ENCODE peak calls at places on chromosomes 3 and 15, in nine cellular contexts. D is IMR-90, L is uterus, U is endothelial cell of umbilical vein, M is upper lobe of left lung, T is sigmoid colon, B is stomach, W is body of pancreas, K is ovary. A is an unnamed sample.
A peak's percentile ranks its signal among the peaks of the same experiment; 100 is the strongest.

GRCh38 chr15:58985443-58985842 is 2.0 kb upstream of the RNF111 start:
- DNase-seq in D (peak; percentile 19), L (peak; percentile 64), U (no peak), M (no peak), T (peak; percentile 83), B (no peak), W (no peak), K (peak; percentile 67), A (no peak)

GRCh38 chr3:132445812-132446211 is 28.5 kb downstream of the DNAJC13 start:
- DNase-seq in D (peak; percentile 61), L (no peak), U (peak; percentile 78), M (no peak), T (no peak), B (no peak), W (no peak), K (no peak), A (no peak)

GRCh38 chr15:66702770-66703539 is 919 bp downstream of the SMAD6 start:
- DNase-seq in D (no peak), L (no peak), U (no peak), M (peak; percentile 90), T (no peak), B (peak; percentile 36), W (peak; percentile 36), K (no peak), A (no peak)

GRCh38 chr15:60119101-60119500 is 115.0 kb downstream of the FOXB1 start:
- DNase-seq in D (no peak), L (no peak), U (no peak), M (no peak), T (no peak), B (no peak), W (no peak), K (no peak), A (no peak)

GRCh38 chr15:41805711-41806110 is 22.2 kb upstream of the JMJD7 start:
- DNase-seq in D (no peak), L (no peak), U (no peak), M (no peak), T (peak; percentile 11), B (no peak), W (no peak), K (no peak), A (no peak)

GRCh38 chr3:29050155-29050554 is 230.7 kb upstream of the RBMS3 start:
- DNase-seq in D (no peak), L (no peak), U (no peak), M (no peak), T (no peak), B (no peak), W (no peak), K (no peak), A (no peak)

GRCh38 chr15:28026764-28027713 is 72.1 kb downstream of the OCA2 start:
- DNase-seq in D (no peak), L (no peak), U (no peak), M (peak; percentile 51), T (no peak), B (no peak), W (no peak), K (no peak), A (no peak)

GRCh38 chr15:85542895-85543331 is 162.5 kb downstream of the AKAP13 start:
- DNase-seq in D (peak; percentile 43), L (no peak), U (peak; percentile 49), M (no peak), T (no peak), B (no peak), W (no peak), K (no peak), A (no peak)

GRCh38 chr3:47404955-47405790 is 24.4 kb downstream of the PTPN23 start:
- DNase-seq in D (no peak), L (no peak), U (no peak), M (no peak), T (peak; percentile 73), B (peak; percentile 56), W (no peak), K (peak; percentile 49), A (peak; percentile 52)

GRCh38 chr15:25136119-25136518 is 181.3 kb downstream of the SNRPN start:
- DNase-seq in D (peak; percentile 15), L (no peak), U (peak; percentile 8), M (no peak), T (no peak), B (no peak), W (no peak), K (no peak), A (no peak)

GRCh38 chr3:21750831-21751391 is at the start of gene ZNF385D:
- DNase-seq in D (peak; percentile 33), L (peak; percentile 41), U (no peak), M (peak; percentile 76), T (peak; percentile 76), B (no peak), W (peak; percentile 11), K (peak; percentile 23), A (peak; percentile 27)

GRCh38 chr3:34183114-34183513 is 384.7 kb downstream of the PDCD6IP start:
- DNase-seq in D (no peak), L (no peak), U (peak; percentile 85), M (no peak), T (no peak), B (no peak), W (no peak), K (no peak), A (no peak)

GRCh38 chr15:72136170-72137051 is 18.2 kb downstream of the SENP8 start:
- DNase-seq in D (no peak), L (no peak), U (no peak), M (no peak), T (no peak), B (no peak), W (no peak), K (no peak), A (no peak)

GRCh38 chr15:42038401-42038800 is 17.6 kb upstream of the PLA2G4E start:
- DNase-seq in D (no peak), L (no peak), U (no peak), M (no peak), T (no peak), B (no peak), W (no peak), K (no peak), A (no peak)

GRCh38 chr15:37140531-37141053 is 40.2 kb upstream of the MEIS2 start:
- DNase-seq in D (peak; percentile 30), L (no peak), U (no peak), M (no peak), T (no peak), B (no peak), W (no peak), K (no peak), A (no peak)

GRCh38 chr3:169501080-169501479 is 162.4 kb downstream of the MECOM start:
- DNase-seq in D (no peak), L (no peak), U (no peak), M (no peak), T (no peak), B (no peak), W (no peak), K (no peak), A (no peak)

GRCh38 chr15:78315686-78316085 is 16.3 kb upstream of the SKIC8 start:
- DNase-seq in D (no peak), L (no peak), U (no peak), M (no peak), T (peak; percentile 50), B (no peak), W (no peak), K (no peak), A (no peak)

GRCh38 chr3:184172681-184173373 is 1.8 kb upstream of the AP2M1 start:
- DNase-seq in D (peak; percentile 88), L (no peak), U (peak; percentile 14), M (no peak), T (no peak), B (no peak), W (no peak), K (no peak), A (no peak)

GRCh38 chr3:50201573-50202315 is 3.3 kb upstream of the SLC38A3 start:
- DNase-seq in D (no peak), L (no peak), U (no peak), M (no peak), T (no peak), B (no peak), W (peak; percentile 60), K (no peak), A (no peak)

GRCh38 chr3:85170646-85171045 is 211.9 kb downstream of the CADM2 start:
- DNase-seq in D (no peak), L (no peak), U (no peak), M (no peak), T (no peak), B (no peak), W (no peak), K (no peak), A (no peak)

GRCh38 chr15:53256043-53256442 is 465.9 kb upstream of the ONECUT1 start:
- DNase-seq in D (no peak), L (no peak), U (no peak), M (no peak), T (no peak), B (no peak), W (no peak), K (no peak), A (no peak)

GRCh38 chr15:42157981-42158765 is 1.7 kb upstream of the PLA2G4F start:
- DNase-seq in D (peak; percentile 80), L (peak; percentile 29), U (no peak), M (no peak), T (no peak), B (peak; percentile 11), W (no peak), K (peak; percentile 29), A (no peak)

DNA sequence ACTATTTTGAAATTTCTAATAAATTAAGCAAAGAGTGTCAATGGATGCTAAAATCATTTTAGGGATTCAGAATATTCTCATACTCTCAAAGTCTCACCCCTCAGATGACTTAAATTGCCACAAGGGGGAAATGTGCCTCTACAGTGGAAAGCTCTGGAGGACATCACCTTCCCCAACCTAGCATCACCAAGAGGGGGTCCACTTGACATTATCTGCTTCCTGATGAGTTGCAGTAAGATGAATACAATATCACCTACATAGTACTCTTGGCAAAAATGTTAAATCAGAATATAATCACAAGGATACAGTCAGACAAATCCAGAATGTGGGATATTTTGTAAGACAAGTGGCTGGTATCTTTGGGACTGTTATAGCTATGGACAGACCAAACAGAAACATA is 290.1 kb downstream of the MFSD1 start:
- DNase-seq in D (no peak), L (no peak), U (no peak), M (no peak), T (no peak), B (no peak), W (no peak), K (no peak), A (no peak)
- TF ChIP-seq CTCF in D (no peak), L (no peak), U (no peak), M (no peak), T (no peak), B (no peak), W (no peak), K (no peak), A (no peak)

GRCh38 chr3:52682016-52682415 is 3.7 kb downstream of the PBRM1 start:
- DNase-seq in D (peak; percentile 85), L (peak; percentile 39), U (peak; percentile 62), M (no peak), T (no peak), B (no peak), W (no peak), K (peak; percentile 51), A (no peak)
- TF ChIP-seq POLR2A in D (no peak), L (no peak), U (no peak), M (no peak), T (no peak), B (no peak), W (no peak), K (no peak), A (no peak)

GRCh38 chr3:61466357-61466756 is 95.0 kb upstream of the PTPRG start:
- DNase-seq in D (no peak), L (no peak), U (no peak), M (no peak), T (no peak), B (no peak), W (no peak), K (no peak), A (no peak)
- TF ChIP-seq CTCF in D (no peak), L (no peak), U (no peak), M (no peak), T (no peak), B (no peak), W (no peak), K (no peak), A (no peak)

GRCh38 chr3:16433701-16434151 is 79.8 kb downstream of the RFTN1 start:
- DNase-seq in D (no peak), L (no peak), U (no peak), M (peak; percentile 52), T (no peak), B (no peak), W (no peak), K (no peak), A (no peak)
- TF ChIP-seq POLR2A in D (no peak), L (no peak), U (no peak), M (no peak), T (no peak), B (no peak), W (no peak), K (no peak), A (no peak)